ENCODE peak calls at places on chromosomes 5 and 9, in ten cellular contexts. One of them, this sample, is unnamed.

GRCh38 chr5:149400304-149400703 is 21.2 kb upstream of the IL17B start:
- DNase-seq in suprapubic skin: no peak
- DNase-seq in colonic mucosa: no peak
- DNase-seq in PC-9: no peak
- DNase-seq in naive thymus-derived CD4-positive, alpha-beta T cell: no peak
- DNase-seq in PC-3: no peak
- DNase-seq in fibroblast of lung: no peak
- DNase-seq in heart right ventricle: no peak
- DNase-seq in DND-41: no peak
- DNase-seq in uterus: no peak
- DNase-seq in this sample: no peak

GRCh38 chr5:100577506-100577905 is 42.3 kb downstream of the FAM174A start:
- DNase-seq in suprapubic skin: no peak
- DNase-seq in colonic mucosa: no peak
- DNase-seq in PC-9: no peak
- DNase-seq in naive thymus-derived CD4-positive, alpha-beta T cell: no peak
- DNase-seq in PC-3: no peak
- DNase-seq in fibroblast of lung: no peak
- DNase-seq in heart right ventricle: no peak
- DNase-seq in DND-41: no peak
- DNase-seq in uterus: no peak
- DNase-seq in this sample: no peak

GRCh38 chr9:132486706-132487350 is 76.8 kb downstream of the CFAP77 start:
- DNase-seq in suprapubic skin: no peak
- DNase-seq in colonic mucosa: no peak
- DNase-seq in PC-9: no peak
- DNase-seq in naive thymus-derived CD4-positive, alpha-beta T cell: no peak
- DNase-seq in PC-3: no peak
- DNase-seq in fibroblast of lung: no peak
- DNase-seq in heart right ventricle: no peak
- DNase-seq in DND-41: peak; percentile 12
- DNase-seq in uterus: no peak
- DNase-seq in this sample: peak; percentile 41

GRCh38 chr5:134133213-134133994 is 18.9 kb downstream of the TCF7 start:
- DNase-seq in suprapubic skin: peak; percentile 57
- DNase-seq in colonic mucosa: no peak
- DNase-seq in PC-9: no peak
- DNase-seq in naive thymus-derived CD4-positive, alpha-beta T cell: no peak
- DNase-seq in PC-3: no peak
- DNase-seq in fibroblast of lung: no peak
- DNase-seq in heart right ventricle: no peak
- DNase-seq in DND-41: no peak
- DNase-seq in uterus: peak; percentile 12
- DNase-seq in this sample: peak; percentile 10

GRCh38 chr9:91117959-91118651 is 243.6 kb downstream of the AUH start:
- DNase-seq in suprapubic skin: peak; percentile 88
- DNase-seq in colonic mucosa: peak; percentile 89
- DNase-seq in PC-9: no peak
- DNase-seq in naive thymus-derived CD4-positive, alpha-beta T cell: no peak
- DNase-seq in PC-3: no peak
- DNase-seq in fibroblast of lung: peak; percentile 74
- DNase-seq in heart right ventricle: peak; percentile 87
- DNase-seq in DND-41: no peak
- DNase-seq in uterus: peak; percentile 90
- DNase-seq in this sample: no peak

GRCh38 chr9:99127372-99128132 is 22.6 kb downstream of the TGFBR1 start:
- DNase-seq in suprapubic skin: no peak
- DNase-seq in colonic mucosa: no peak
- DNase-seq in PC-9: peak; percentile 81
- DNase-seq in naive thymus-derived CD4-positive, alpha-beta T cell: no peak
- DNase-seq in PC-3: peak; percentile 71
- DNase-seq in fibroblast of lung: peak; percentile 87
- DNase-seq in heart right ventricle: no peak
- DNase-seq in DND-41: no peak
- DNase-seq in uterus: no peak
- DNase-seq in this sample: no peak

GRCh38 chr5:177472460-177473441 is 683 bp downstream of the DBN1 start:
- DNase-seq in suprapubic skin: no peak
- DNase-seq in colonic mucosa: no peak
- DNase-seq in PC-9: no peak
- DNase-seq in naive thymus-derived CD4-positive, alpha-beta T cell: no peak
- DNase-seq in PC-3: peak; percentile 44
- DNase-seq in fibroblast of lung: peak; percentile 53
- DNase-seq in heart right ventricle: no peak
- DNase-seq in DND-41: peak; percentile 84
- DNase-seq in uterus: no peak
- DNase-seq in this sample: peak; percentile 33

GRCh38 chr5:6719896-6720560 is 6.8 kb downstream of the TENT4A start:
- DNase-seq in suprapubic skin: no peak
- DNase-seq in colonic mucosa: peak; percentile 8
- DNase-seq in PC-9: no peak
- DNase-seq in naive thymus-derived CD4-positive, alpha-beta T cell: no peak
- DNase-seq in PC-3: no peak
- DNase-seq in fibroblast of lung: peak; percentile 52
- DNase-seq in heart right ventricle: no peak
- DNase-seq in DND-41: no peak
- DNase-seq in uterus: no peak
- DNase-seq in this sample: no peak

GRCh38 chr9:5879419-5880181 is 11.1 kb upstream of the MLANA start:
- DNase-seq in suprapubic skin: no peak
- DNase-seq in colonic mucosa: no peak
- DNase-seq in PC-9: peak; percentile 91
- DNase-seq in naive thymus-derived CD4-positive, alpha-beta T cell: no peak
- DNase-seq in PC-3: peak; percentile 82
- DNase-seq in fibroblast of lung: peak; percentile 90
- DNase-seq in heart right ventricle: no peak
- DNase-seq in DND-41: no peak
- DNase-seq in uterus: no peak
- DNase-seq in this sample: no peak

GRCh38 chr5:51380603-51381207 is 2.5 kb upstream of the ISL1 start:
- DNase-seq in suprapubic skin: no peak
- DNase-seq in colonic mucosa: no peak
- DNase-seq in PC-9: no peak
- DNase-seq in naive thymus-derived CD4-positive, alpha-beta T cell: no peak
- DNase-seq in PC-3: peak; percentile 65
- DNase-seq in fibroblast of lung: no peak
- DNase-seq in heart right ventricle: no peak
- DNase-seq in DND-41: peak; percentile 29
- DNase-seq in uterus: no peak
- DNase-seq in this sample: no peak

GRCh38 chr5:2705861-2706260 is 45.6 kb downstream of the IRX2 start:
- DNase-seq in suprapubic skin: no peak
- DNase-seq in colonic mucosa: no peak
- DNase-seq in PC-9: no peak
- DNase-seq in naive thymus-derived CD4-positive, alpha-beta T cell: no peak
- DNase-seq in PC-3: no peak
- DNase-seq in fibroblast of lung: no peak
- DNase-seq in heart right ventricle: no peak
- DNase-seq in DND-41: no peak
- DNase-seq in uterus: no peak
- DNase-seq in this sample: no peak

GRCh38 chr5:60830581-60831127 is 13.4 kb downstream of the ELOVL7 start:
- DNase-seq in suprapubic skin: no peak
- DNase-seq in colonic mucosa: no peak
- DNase-seq in PC-9: no peak
- DNase-seq in naive thymus-derived CD4-positive, alpha-beta T cell: no peak
- DNase-seq in PC-3: no peak
- DNase-seq in fibroblast of lung: no peak
- DNase-seq in heart right ventricle: no peak
- DNase-seq in DND-41: no peak
- DNase-seq in uterus: no peak
- DNase-seq in this sample: no peak

DNA sequence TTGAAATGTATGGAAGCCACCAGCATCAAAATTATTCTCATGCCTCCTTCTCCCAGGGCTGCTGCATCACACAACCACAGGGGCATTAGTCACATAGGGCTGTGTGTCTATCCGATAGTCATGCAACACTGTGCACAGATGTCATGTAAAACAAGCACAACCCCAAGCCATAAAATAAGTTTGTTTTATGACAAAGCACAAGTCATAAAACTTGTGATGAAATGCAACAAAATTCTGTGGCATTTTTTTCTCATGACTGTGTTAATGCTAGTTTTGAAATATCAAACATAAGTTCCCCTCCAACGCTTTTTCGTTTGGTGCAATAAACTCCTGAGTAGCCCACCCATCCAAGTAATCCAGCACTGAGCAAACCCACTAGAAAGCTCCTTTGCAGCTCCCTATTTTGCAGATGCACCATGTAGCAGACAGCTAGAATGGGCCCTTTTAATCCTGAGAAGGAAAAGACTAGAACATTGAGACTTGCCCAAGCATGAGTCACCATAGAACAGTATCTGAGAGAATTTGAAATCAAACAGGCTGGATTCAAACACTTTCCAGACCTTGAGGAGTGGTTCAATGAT is 93.3 kb upstream of the ZNF366 start:
- DNase-seq in suprapubic skin: no peak
- DNase-seq in colonic mucosa: peak; percentile 51
- DNase-seq in PC-9: peak; percentile 95
- DNase-seq in naive thymus-derived CD4-positive, alpha-beta T cell: no peak
- DNase-seq in PC-3: peak; percentile 96
- DNase-seq in fibroblast of lung: peak; percentile 89
- DNase-seq in heart right ventricle: no peak
- DNase-seq in DND-41: no peak
- DNase-seq in uterus: peak; percentile 30
- DNase-seq in this sample: no peak
- H3K4me1 ChIP-seq in suprapubic skin: peaks cover 29% of the 10 kb centered on the region
- H3K4me1 ChIP-seq in colonic mucosa: peaks cover 27% of the 10 kb centered on the region
- H3K4me1 ChIP-seq in PC-9: peaks cover 47% of the 10 kb centered on the region
- H3K4me1 ChIP-seq in naive thymus-derived CD4-positive, alpha-beta T cell: no peaks in the 10 kb centered on the region
- H3K4me1 ChIP-seq in PC-3: peaks cover 71% of the 10 kb centered on the region
- H3K4me1 ChIP-seq in fibroblast of lung: peaks cover 37% of the 10 kb centered on the region
- H3K4me1 ChIP-seq in heart right ventricle: peaks cover 11% of the 10 kb centered on the region
- H3K4me1 ChIP-seq in DND-41: no peaks in the 10 kb centered on the region
- H3K4me1 ChIP-seq in uterus: peaks cover 4% of the 10 kb centered on the region
- H3K4me1 ChIP-seq in this sample: no peaks in the 10 kb centered on the region

GRCh38 chr5:55988979-55989612 is 5.7 kb downstream of the IL6ST start:
- DNase-seq in suprapubic skin: no peak
- DNase-seq in colonic mucosa: no peak
- DNase-seq in PC-9: no peak
- DNase-seq in naive thymus-derived CD4-positive, alpha-beta T cell: peak; percentile 41
- DNase-seq in PC-3: no peak
- DNase-seq in fibroblast of lung: no peak
- DNase-seq in heart right ventricle: no peak
- DNase-seq in DND-41: no peak
- DNase-seq in uterus: no peak
- DNase-seq in this sample: no peak
- H3K4me1 ChIP-seq in suprapubic skin: peaks cover 44% of the 10 kb centered on the region
- H3K4me1 ChIP-seq in colonic mucosa: peaks cover 4% of the 10 kb centered on the region
- H3K4me1 ChIP-seq in PC-9: peaks cover 24% of the 10 kb centered on the region
- H3K4me1 ChIP-seq in naive thymus-derived CD4-positive, alpha-beta T cell: peaks cover 32% of the 10 kb centered on the region
- H3K4me1 ChIP-seq in PC-3: peaks cover 12% of the 10 kb centered on the region
- H3K4me1 ChIP-seq in fibroblast of lung: peaks cover 5% of the 10 kb centered on the region
- H3K4me1 ChIP-seq in heart right ventricle: peaks cover 33% of the 10 kb centered on the region
- H3K4me1 ChIP-seq in DND-41: peaks cover 6% of the 10 kb centered on the region
- H3K4me1 ChIP-seq in uterus: peaks cover 11% of the 10 kb centered on the region
- H3K4me1 ChIP-seq in this sample: peaks cover 48% of the 10 kb centered on the region

GRCh38 chr9:114910541-114910940 is 19.9 kb downstream of the TNFSF8 start:
- DNase-seq in suprapubic skin: no peak
- DNase-seq in colonic mucosa: no peak
- DNase-seq in PC-9: peak; percentile 4
- DNase-seq in naive thymus-derived CD4-positive, alpha-beta T cell: no peak
- DNase-seq in PC-3: no peak
- DNase-seq in fibroblast of lung: peak; percentile 20
- DNase-seq in heart right ventricle: no peak
- DNase-seq in DND-41: no peak
- DNase-seq in uterus: no peak
- DNase-seq in this sample: no peak

GRCh38 chr9:114906922-114907571 is 23.3 kb downstream of the TNFSF8 start:
- DNase-seq in suprapubic skin: no peak
- DNase-seq in colonic mucosa: no peak
- DNase-seq in PC-9: no peak
- DNase-seq in naive thymus-derived CD4-positive, alpha-beta T cell: peak; percentile 31
- DNase-seq in PC-3: peak; percentile 58
- DNase-seq in fibroblast of lung: peak; percentile 39
- DNase-seq in heart right ventricle: no peak
- DNase-seq in DND-41: peak; percentile 59
- DNase-seq in uterus: no peak
- DNase-seq in this sample: no peak

GRCh38 chr9:114909657-114910056 is 20.7 kb downstream of the TNFSF8 start:
- DNase-seq in suprapubic skin: no peak
- DNase-seq in colonic mucosa: no peak
- DNase-seq in PC-9: no peak
- DNase-seq in naive thymus-derived CD4-positive, alpha-beta T cell: no peak
- DNase-seq in PC-3: no peak
- DNase-seq in fibroblast of lung: no peak
- DNase-seq in heart right ventricle: no peak
- DNase-seq in DND-41: no peak
- DNase-seq in uterus: no peak
- DNase-seq in this sample: no peak

GRCh38 chr9:114908796-114909448 is 21.5 kb downstream of the TNFSF8 start:
- DNase-seq in suprapubic skin: no peak
- DNase-seq in colonic mucosa: no peak
- DNase-seq in PC-9: peak; percentile 52
- DNase-seq in naive thymus-derived CD4-positive, alpha-beta T cell: no peak
- DNase-seq in PC-3: peak; percentile 62
- DNase-seq in fibroblast of lung: peak; percentile 67
- DNase-seq in heart right ventricle: no peak
- DNase-seq in DND-41: peak; percentile 59
- DNase-seq in uterus: no peak
- DNase-seq in this sample: no peak

GRCh38 chr9:114908104-114908621 is 22.2 kb downstream of the TNFSF8 start:
- DNase-seq in suprapubic skin: no peak
- DNase-seq in colonic mucosa: peak; percentile 41
- DNase-seq in PC-9: peak; percentile 100
- DNase-seq in naive thymus-derived CD4-positive, alpha-beta T cell: no peak
- DNase-seq in PC-3: peak; percentile 97
- DNase-seq in fibroblast of lung: peak; percentile 63
- DNase-seq in heart right ventricle: no peak
- DNase-seq in DND-41: peak; percentile 80
- DNase-seq in uterus: no peak
- DNase-seq in this sample: no peak
- H3K4me1 ChIP-seq in suprapubic skin: peaks cover 21% of the 10 kb centered on the region
- H3K4me1 ChIP-seq in colonic mucosa: peaks cover 6% of the 10 kb centered on the region
- H3K4me1 ChIP-seq in PC-9: peaks cover 26% of the 10 kb centered on the region
- H3K4me1 ChIP-seq in naive thymus-derived CD4-positive, alpha-beta T cell: peaks cover 48% of the 10 kb centered on the region
- H3K4me1 ChIP-seq in PC-3: peaks cover 36% of the 10 kb centered on the region
- H3K4me1 ChIP-seq in fibroblast of lung: no peaks in the 10 kb centered on the region
- H3K4me1 ChIP-seq in heart right ventricle: no peaks in the 10 kb centered on the region
- H3K4me1 ChIP-seq in DND-41: peaks cover 87% of the 10 kb centered on the region
- H3K4me1 ChIP-seq in uterus: no peaks in the 10 kb centered on the region
- H3K4me1 ChIP-seq in this sample: peaks cover 58% of the 10 kb centered on the region

DNA sequence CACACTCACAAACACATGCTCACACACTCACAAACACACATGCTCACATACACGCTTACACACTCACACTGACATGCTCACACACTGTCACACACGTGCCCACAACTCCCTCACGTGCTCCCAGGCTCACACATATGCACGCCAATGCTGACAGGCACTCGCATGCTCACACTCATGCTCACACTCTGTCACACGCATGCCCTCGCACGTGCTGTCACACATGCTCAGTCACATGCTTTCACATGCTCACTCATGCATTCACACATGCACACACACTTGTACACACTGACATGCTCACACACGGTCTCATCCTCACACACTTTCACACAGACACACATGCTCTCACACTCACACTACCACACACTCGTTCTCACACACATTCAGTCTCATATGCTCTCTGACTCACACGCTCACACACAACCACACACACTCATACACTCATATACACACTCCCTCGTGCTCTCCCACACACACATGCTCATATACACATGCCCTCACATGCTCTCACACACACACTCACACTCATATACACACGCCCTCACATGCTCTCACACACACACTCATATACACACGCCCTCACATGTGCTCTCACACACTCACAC is 10.3 kb downstream of the CCDC187 start:
- DNase-seq in suprapubic skin: no peak
- DNase-seq in colonic mucosa: no peak
- DNase-seq in PC-9: no peak
- DNase-seq in naive thymus-derived CD4-positive, alpha-beta T cell: no peak
- DNase-seq in PC-3: no peak
- DNase-seq in fibroblast of lung: no peak
- DNase-seq in heart right ventricle: peak; percentile 4
- DNase-seq in DND-41: no peak
- DNase-seq in uterus: no peak
- DNase-seq in this sample: no peak
- H3K4me1 ChIP-seq in suprapubic skin: peaks cover 28% of the 10 kb centered on the region
- H3K4me1 ChIP-seq in colonic mucosa: peaks cover 6% of the 10 kb centered on the region
- H3K4me1 ChIP-seq in PC-9: peaks cover 10% of the 10 kb centered on the region
- H3K4me1 ChIP-seq in naive thymus-derived CD4-positive, alpha-beta T cell: no peaks in the 10 kb centered on the region
- H3K4me1 ChIP-seq in PC-3: peaks cover 9% of the 10 kb centered on the region
- H3K4me1 ChIP-seq in fibroblast of lung: no peaks in the 10 kb centered on the region
- H3K4me1 ChIP-seq in heart right ventricle: no peaks in the 10 kb centered on the region
- H3K4me1 ChIP-seq in DND-41: no peaks in the 10 kb centered on the region
- H3K4me1 ChIP-seq in uterus: no peaks in the 10 kb centered on the region
- H3K4me1 ChIP-seq in this sample: no peaks in the 10 kb centered on the region

This sample was measured in CD8-positive, alpha-beta T cell.